ENCODE peak calls at places on chromosomes 4 and X, in seven cellular contexts. N, T, E, P, D, B and Q are unnamed samples.

GRCh38 chr4:109410226-109410625 is 23.4 kb upstream of the SEC24B start:
- DNase-seq in N (no peak), T (no peak), E (no peak), P (no peak), D (no peak), B (no peak), Q (no peak)

GRCh38 chrX:133921764-133922389 is 63.5 kb downstream of the GPC3 start:
- DNase-seq in N (no peak), T (peak), E (peak), P (peak), D (peak), B (peak), Q (peak)

GRCh38 chr4:168848977-168849687 is 160.9 kb downstream of the CBR4 start:
- DNase-seq in N (no peak), T (no peak), E (no peak), P (peak), D (no peak), B (no peak), Q (peak)

GRCh38 chr4:154186888-154187287 is 304.7 kb downstream of the DCHS2 start:
- DNase-seq in N (no peak), T (no peak), E (no peak), P (no peak), D (no peak), B (no peak), Q (no peak)

GRCh38 chr4:95181446-95182306 is 367.1 kb downstream of the UNC5C start:
- DNase-seq in N (no peak), T (no peak), E (peak), P (peak), D (peak), B (no peak), Q (peak)

GRCh38 chr4:175054980-175055379 is 136.8 kb downstream of the ADAM29 start:
- DNase-seq in N (no peak), T (no peak), E (peak), P (no peak), D (peak), B (no peak), Q (peak)

GRCh38 chrX:13288671-13289070 is 31.2 kb downstream of the ATXN3L start:
- DNase-seq in N (no peak), T (no peak), E (no peak), P (no peak), D (no peak), B (no peak), Q (no peak)

GRCh38 chr4:8303485-8304281 is 34.1 kb downstream of the HTRA3 start:
- DNase-seq in N (no peak), T (peak), E (peak), P (no peak), D (peak), B (peak), Q (no peak)

GRCh38 chr4:140257461-140258305 is 103.7 kb upstream of the MAML3 start:
- DNase-seq in N (no peak), T (no peak), E (no peak), P (no peak), D (no peak), B (no peak), Q (no peak)

GRCh38 chr4:48129307-48130014 is 4.6 kb downstream of the TXK start:
- DNase-seq in N (no peak), T (no peak), E (peak), P (no peak), D (no peak), B (no peak), Q (no peak)

GRCh38 chr4:40003986-40004385 is 26.3 kb upstream of the PDS5A start:
- DNase-seq in N (no peak), T (no peak), E (peak), P (no peak), D (no peak), B (no peak), Q (no peak)

GRCh38 chr4:4396628-4397440 is 9.9 kb downstream of the NSG1 start:
- DNase-seq in N (no peak), T (no peak), E (no peak), P (no peak), D (no peak), B (no peak), Q (peak)

GRCh38 chr4:149793459-149793858 is 22.2 kb downstream of the IQCM start:
- DNase-seq in N (no peak), T (no peak), E (no peak), P (no peak), D (no peak), B (no peak), Q (no peak)

DNA sequence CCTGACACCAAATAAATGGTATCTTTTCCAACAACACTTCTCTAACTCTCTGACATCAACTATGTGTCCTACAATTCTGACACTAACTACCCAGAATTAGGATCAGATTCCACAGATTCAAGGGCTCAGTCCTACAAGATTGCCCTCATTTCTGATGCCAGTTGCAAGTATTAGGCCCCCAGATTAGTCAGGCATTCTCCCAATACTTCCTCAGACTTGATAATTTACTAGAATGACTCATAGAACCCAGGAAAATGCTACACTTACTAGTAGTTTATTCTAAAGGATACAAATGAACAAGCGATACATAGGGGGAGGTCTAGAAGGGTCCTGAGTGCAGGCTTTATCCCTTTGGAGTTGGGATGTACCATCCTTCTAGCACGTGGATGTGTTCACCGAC is 8.5 kb downstream of the TIGD2 start:
- DNase-seq in N (no peak), T (no peak), E (no peak), P (no peak), D (no peak), B (no peak), Q (no peak)
- TF ChIP-seq YY1 in N (no peak), T (no peak), E (no peak), P (no peak), D (no peak), B (no peak), Q (no peak)

GRCh38 chr4:76106442-76106841 is 31.9 kb downstream of the ART3 start:
- DNase-seq in N (no peak), T (no peak), E (peak), P (no peak), D (no peak), B (no peak), Q (no peak)

GRCh38 chr4:76108467-76109181 is 34.1 kb downstream of the ART3 start:
- DNase-seq in N (no peak), T (peak), E (peak), P (peak), D (no peak), B (no peak), Q (no peak)

DNA sequence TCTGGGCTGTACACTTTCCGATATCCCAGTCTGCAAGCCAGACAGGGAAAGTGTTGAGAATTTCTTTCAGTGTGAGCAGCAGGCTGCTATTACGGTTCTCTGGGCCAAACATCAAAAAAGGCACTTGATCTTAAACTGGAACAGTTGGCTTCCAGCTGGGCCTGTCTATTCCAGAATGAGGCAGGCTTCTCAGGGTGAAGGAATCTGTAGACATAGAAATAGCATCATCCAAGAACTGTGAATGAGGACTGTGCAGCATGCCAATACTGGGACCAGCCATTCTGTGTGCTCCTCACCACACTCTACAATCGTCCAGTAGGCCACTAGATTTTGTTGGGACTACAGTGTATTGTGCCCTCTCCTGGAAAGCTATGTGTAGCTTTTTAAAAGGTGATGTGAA is 31.1 kb downstream of the ART3 start:
- DNase-seq in N (no peak), T (no peak), E (no peak), P (no peak), D (no peak), B (no peak), Q (no peak)
- TF ChIP-seq YY1 in N (no peak), T (no peak), E (no peak), P (no peak), D (no peak), B (no peak), Q (no peak)

GRCh38 chr4:183838987-183839712 is 66.0 kb upstream of the STOX2 start:
- DNase-seq in N (no peak), T (no peak), E (peak), P (peak), D (no peak), B (no peak), Q (peak)

GRCh38 chr4:183842134-183842838 is 62.8 kb upstream of the STOX2 start:
- DNase-seq in N (no peak), T (no peak), E (no peak), P (no peak), D (no peak), B (no peak), Q (no peak)

GRCh38 chr4:183841001-183841400 is 64.1 kb upstream of the STOX2 start:
- DNase-seq in N (no peak), T (no peak), E (no peak), P (no peak), D (no peak), B (no peak), Q (no peak)

GRCh38 chr4:183837222-183837621 is 67.9 kb upstream of the STOX2 start:
- DNase-seq in N (no peak), T (no peak), E (no peak), P (no peak), D (no peak), B (no peak), Q (no peak)

DNA sequence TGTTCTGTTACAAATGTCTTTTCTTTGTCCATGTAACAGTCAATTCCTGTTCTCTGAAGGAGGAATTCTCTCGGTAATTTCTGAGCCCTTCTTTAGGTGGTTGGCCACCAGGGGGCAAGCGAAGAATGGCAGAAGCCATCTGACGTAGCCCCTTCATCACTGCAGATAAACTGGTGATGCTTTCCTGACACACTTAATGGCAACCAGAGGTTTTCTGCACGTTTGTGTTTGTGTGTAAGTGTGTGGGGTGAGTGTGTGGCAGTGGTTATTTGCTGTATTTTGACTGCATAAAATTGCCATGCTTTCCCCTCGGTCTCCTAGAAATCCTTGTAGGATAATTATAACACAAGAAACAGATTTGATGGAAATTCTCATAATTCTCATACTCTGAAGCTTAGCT is 64.8 kb upstream of the STOX2 start:
- DNase-seq in N (peak), T (peak), E (peak), P (peak), D (peak), B (peak), Q (peak)
- TF ChIP-seq YY1 in N (peak), T (no peak), E (no peak), P (no peak), D (peak), B (no peak), Q (no peak)

DNA sequence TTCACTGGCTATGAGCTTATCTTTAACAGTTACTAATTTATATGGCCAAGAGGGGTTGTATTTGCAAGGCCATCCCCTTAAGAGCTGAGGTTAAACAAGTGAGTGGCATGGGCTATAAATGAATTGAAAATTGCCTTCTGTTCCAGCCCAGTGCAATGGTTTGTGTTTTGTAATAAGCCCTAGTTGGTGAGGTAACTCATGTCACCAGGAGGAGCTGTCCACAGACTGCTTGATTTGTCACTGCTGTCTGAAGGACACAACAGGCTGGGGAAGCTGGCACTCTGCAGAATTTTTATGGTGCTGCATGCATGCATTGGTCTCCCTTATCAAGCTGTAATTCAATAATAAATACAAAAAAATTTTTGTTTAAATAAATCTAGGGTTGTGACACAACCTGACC is 223.8 kb downstream of the IL1RAPL2 start:
- DNase-seq in N (no peak), T (no peak), E (no peak), P (no peak), D (no peak), B (no peak), Q (no peak)
- TF ChIP-seq YY1 in N (no peak), T (no peak), E (no peak), P (no peak), D (no peak), B (no peak), Q (no peak)

GRCh38 chr4:83217721-83218522 is 66.7 kb downstream of the COQ2 start:
- DNase-seq in N (peak), T (no peak), E (peak), P (no peak), D (no peak), B (no peak), Q (no peak)
- TF ChIP-seq YY1 in N (no peak), T (no peak), E (no peak), P (no peak), D (no peak), B (no peak), Q (no peak)

GRCh38 chrX:40094041-40094899 is 3.5 kb downstream of the BCOR start:
- DNase-seq in N (no peak), T (no peak), E (peak), P (peak), D (peak), B (no peak), Q (no peak)

GRCh38 chrX:40096395-40097091 is 1.2 kb downstream of the BCOR start:
- DNase-seq in N (no peak), T (no peak), E (peak), P (peak), D (no peak), B (no peak), Q (no peak)

GRCh38 chrX:40097101-40097491 is 662 bp downstream of the BCOR start:
- DNase-seq in N (no peak), T (no peak), E (peak), P (peak), D (no peak), B (no peak), Q (no peak)

GRCh38 chrX:40094900-40095587 is 2.7 kb downstream of the BCOR start:
- DNase-seq in N (no peak), T (no peak), E (no peak), P (peak), D (no peak), B (no peak), Q (no peak)

DNA sequence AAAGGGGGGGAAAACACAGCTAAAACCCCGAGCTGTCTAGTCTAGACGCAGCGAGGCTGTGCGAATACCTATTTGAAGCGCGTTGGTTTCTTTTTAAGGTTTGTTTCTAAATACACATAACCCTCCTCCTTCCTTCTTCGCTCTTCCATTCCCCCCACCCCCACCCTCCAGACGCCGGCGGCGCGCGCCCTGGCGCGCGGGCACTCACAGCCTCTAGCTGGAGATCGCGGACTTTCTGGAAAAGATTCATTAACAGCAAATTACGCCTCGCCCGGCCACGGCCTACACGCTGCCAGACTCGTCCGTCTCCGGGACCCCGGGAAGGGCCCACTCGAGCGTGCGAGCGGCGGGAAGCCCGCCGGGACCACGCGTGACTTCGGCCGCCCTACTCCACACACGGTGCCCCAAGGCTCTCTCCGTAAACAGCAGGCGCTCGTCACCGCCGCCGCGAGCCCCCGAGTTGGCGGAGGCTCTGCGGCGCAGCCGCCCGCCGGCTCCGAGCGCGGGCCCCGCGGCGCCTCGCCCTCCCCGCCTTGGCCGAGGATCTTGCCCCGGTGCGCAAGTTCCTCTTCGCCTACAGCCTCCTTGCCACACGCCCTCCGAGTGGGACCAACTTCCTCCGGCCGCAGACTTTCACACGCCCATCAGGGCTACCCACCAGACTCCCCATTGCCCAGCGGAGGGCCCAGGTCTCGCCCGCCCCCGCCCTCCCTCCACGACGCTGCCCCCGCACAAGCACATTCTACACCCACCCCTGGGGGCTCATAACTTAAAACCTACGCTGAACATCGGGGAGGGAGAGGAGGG is 2.0 kb downstream of the BCOR start:
- DNase-seq in N (no peak), T (no peak), E (peak), P (peak), D (no peak), B (no peak), Q (no peak)
- TF ChIP-seq YY1 in N (no peak), T (no peak), E (no peak), P (no peak), D (no peak), B (no peak), Q (no peak)

DNA sequence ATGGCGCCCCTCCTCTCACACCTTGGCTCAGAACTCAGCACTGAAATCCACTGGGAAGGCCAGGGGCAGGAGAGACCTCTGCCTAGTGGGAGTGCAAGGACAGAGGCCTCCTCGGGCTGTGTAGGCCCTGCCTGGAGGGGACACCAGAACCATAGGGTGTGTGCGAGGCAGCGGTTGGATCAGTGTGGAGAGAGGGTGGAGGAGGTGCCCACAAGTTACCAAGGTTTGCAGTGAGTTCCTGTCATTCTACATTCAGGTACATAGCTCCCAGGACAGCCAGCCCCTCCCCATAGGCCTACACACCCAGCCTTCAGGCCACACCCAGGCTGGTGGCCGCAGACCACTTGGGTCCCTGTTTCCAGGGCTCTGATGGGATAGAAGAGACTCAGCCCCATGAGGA is 19.2 kb upstream of the SPON2 start:
- DNase-seq in N (no peak), T (no peak), E (no peak), P (no peak), D (no peak), B (no peak), Q (no peak)
- TF ChIP-seq YY1 in N (no peak), T (no peak), E (no peak), P (no peak), D (no peak), B (no peak), Q (no peak)